ENCODE peak calls at places on chromosome X, in five cellular contexts. U is CD8-positive, alpha-beta memory T cell; K is brain microvascular endothelial cell; G is cardiac fibroblast; D is sigmoid colon. F is an unnamed sample.

GRCh38 chrX:54950730-54951375 is 30.2 kb downstream of the TRO start:
- DNase-seq in U (no peak), K (no peak), G (no peak), D (no peak), F (no peak)

GRCh38 chrX:65821721-65822496 is 154.5 kb downstream of the MSN start:
- DNase-seq in U (peak), K (no peak), G (no peak), D (no peak), F (peak)

GRCh38 chrX:133638285-133638684 is 223.0 kb upstream of the GPC4 start:
- DNase-seq in U (no peak), K (no peak), G (no peak), D (no peak), F (no peak)

GRCh38 chrX:136130931-136131843 is 16.1 kb upstream of the FHL1 start:
- DNase-seq in U (no peak), K (peak), G (peak), D (no peak), F (no peak)

GRCh38 chrX:13190051-13190450 is 129.8 kb downstream of the ATXN3L start:
- DNase-seq in U (no peak), K (no peak), G (no peak), D (no peak), F (no peak)

GRCh38 chrX:10157545-10157944 is 770 bp downstream of the CLCN4 start:
- DNase-seq in U (no peak), K (no peak), G (peak), D (no peak), F (no peak)

GRCh38 chrX:53882331-53882730 is 161.9 kb downstream of the PHF8 start:
- DNase-seq in U (no peak), K (peak), G (peak), D (no peak), F (no peak)

GRCh38 chrX:20284444-20284843 is 17.7 kb upstream of the RPS6KA3 start:
- DNase-seq in U (no peak), K (no peak), G (no peak), D (no peak), F (no peak)

GRCh38 chrX:66022742-66023725 is 16.8 kb downstream of the VSIG4 start:
- DNase-seq in U (no peak), K (no peak), G (peak), D (no peak), F (no peak)

GRCh38 chrX:68894513-68895338 is 65.9 kb downstream of the EFNB1 start:
- DNase-seq in U (no peak), K (peak), G (peak), D (peak), F (peak)

GRCh38 chrX:8034058-8034457 is 106.8 kb upstream of the PNPLA4 start:
- DNase-seq in U (no peak), K (no peak), G (no peak), D (no peak), F (no peak)

GRCh38 chrX:72060196-72060974 is 71.3 kb downstream of the RTL5 start:
- DNase-seq in U (no peak), K (no peak), G (peak), D (no peak), F (no peak)

GRCh38 chrX:133369065-133369464 is 46.2 kb downstream of the GPC4 start:
- DNase-seq in U (no peak), K (no peak), G (no peak), D (no peak), F (no peak)

GRCh38 chrX:1477801-1478458 is 25.2 kb upstream of the ASMTL start:
- DNase-seq in U (no peak), K (no peak), G (no peak), D (peak), F (no peak)

GRCh38 chrX:106300656-106301055 is 132.6 kb downstream of the PWWP3B start:
- DNase-seq in U (no peak), K (no peak), G (no peak), D (no peak), F (no peak)

GRCh38 chrX:16788477-16788876 is 2.2 kb downstream of the TXLNG start:
- DNase-seq in U (no peak), K (no peak), G (peak), D (peak), F (no peak)
- H3K4me3 ChIP-seq in U (no peak), K (no peak), G (no peak), D (no peak), F (no peak)

GRCh38 chrX:45771114-45771513 is 570.4 kb upstream of the DIPK2B start:
- DNase-seq in U (no peak), K (peak), G (peak), D (peak), F (no peak)
- H3K4me3 ChIP-seq in U (peak), K (peak), G (peak), D (peak), F (peak)

DNA sequence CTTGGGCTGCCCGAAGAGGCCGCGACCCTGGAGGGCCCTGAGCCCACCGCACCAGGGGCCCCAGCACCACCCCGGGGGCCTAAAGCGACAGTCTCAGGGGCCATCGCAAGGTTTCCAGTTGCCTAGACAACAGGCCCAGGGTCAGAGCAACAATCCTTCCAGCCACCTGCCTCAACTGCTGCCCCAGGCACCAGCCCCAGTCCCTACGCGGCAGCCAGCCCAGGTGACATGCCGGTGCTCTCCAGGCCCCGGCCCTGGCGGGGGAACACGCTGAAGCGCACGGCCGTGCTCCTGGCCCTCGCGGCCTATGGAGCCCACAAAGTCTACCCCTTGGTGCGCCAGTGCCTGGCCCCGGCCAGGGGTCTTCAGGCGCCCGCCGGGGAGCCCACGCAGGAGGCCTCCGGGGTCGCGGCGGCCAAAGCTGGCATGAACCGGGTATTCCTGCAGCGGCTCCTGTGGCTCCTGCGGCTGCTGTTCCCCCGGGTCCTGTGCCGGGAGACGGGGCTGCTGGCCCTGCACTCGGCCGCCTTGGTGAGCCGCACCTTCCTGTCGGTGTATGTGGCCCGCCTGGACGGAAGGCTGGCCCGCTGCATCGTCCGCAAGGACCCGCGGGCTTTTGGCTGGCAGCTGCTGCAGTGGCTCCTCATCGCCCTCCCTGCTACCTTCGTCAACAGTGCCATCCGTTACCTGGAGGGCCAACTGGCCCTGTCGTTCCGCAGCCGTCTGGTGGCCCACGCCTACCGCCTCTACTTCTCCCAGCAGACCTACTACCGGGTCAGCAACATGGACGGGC is 579 bp downstream of the ABCD1 start:
- DNase-seq in U (no peak), K (no peak), G (no peak), D (no peak), F (no peak)
- H3K4me3 ChIP-seq in U (no peak), K (peak), G (peak), D (peak), F (peak)

DNA sequence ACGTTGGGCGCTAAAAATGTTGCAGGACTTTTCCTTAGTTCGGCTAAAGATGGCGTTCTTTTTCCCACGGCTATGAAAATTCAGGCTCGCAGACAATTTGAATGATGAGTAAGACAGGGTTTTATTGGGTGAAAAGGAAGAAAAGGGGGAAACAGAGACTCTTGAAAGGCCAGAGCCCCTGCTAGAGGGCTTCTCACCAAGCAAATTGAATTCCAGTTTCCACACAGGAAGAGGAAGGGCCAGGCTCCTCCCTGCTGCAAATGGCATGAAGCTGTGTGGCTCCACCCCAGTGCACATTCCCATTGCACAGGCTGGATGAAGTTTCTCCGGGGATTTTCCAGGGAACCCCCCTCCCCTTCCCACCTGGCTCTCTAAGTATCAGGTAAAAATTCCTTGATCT is 210.9 kb downstream of the KLHL4 start:
- DNase-seq in U (no peak), K (no peak), G (no peak), D (no peak), F (no peak)
- H3K4me3 ChIP-seq in U (no peak), K (no peak), G (no peak), D (no peak), F (no peak)

DNA sequence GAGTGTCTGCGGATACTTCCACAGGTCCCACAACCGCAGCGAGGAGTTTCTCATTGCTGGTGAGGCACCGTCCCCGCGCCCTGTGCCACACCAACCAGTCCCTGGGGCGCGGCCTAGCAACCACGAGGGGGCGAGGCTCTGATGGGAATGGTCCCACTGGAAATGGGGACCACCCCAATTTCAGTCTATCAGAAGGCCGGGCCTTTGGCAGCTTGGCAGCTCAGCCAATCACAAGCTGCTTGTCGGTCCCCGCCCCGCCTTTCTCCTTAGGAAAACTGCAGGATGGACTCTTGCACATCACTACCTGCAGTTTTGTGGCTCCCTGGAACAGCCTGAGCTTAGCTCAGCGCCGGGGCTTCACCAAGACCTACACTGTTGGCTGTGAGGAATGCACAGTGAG is 3.0 kb downstream of the TIMP1 start:
- DNase-seq in U (no peak), K (no peak), G (no peak), D (no peak), F (no peak)
- H3K4me3 ChIP-seq in U (no peak), K (peak), G (peak), D (no peak), F (no peak)

F was measured in upper lobe of right lung.